ENCODE peak calls at places on chromosomes 2 and 18, in four cellular contexts. E, K, U and Z are unnamed samples.

GRCh38 chr2:161412346-161412745 is 3.8 kb upstream of the TBR1 start:
- DNase-seq in K (peak; percentile 67), U (peak; percentile 5), E (no peak), Z (no peak)

GRCh38 chr18:43650423-43650822 is 373.1 kb upstream of the SYT4 start:
- DNase-seq in E (no peak), K (no peak), U (no peak), Z (no peak)

GRCh38 chr18:22591231-22591630 is 173.5 kb upstream of the CTAGE1 start:
- DNase-seq in K (peak; percentile 95), U (no peak), E (no peak), Z (no peak)

GRCh38 chr18:38966846-38967245 is 1401.2 kb upstream of the CELF4 start:
- DNase-seq in E (no peak), U (no peak), K (no peak), Z (no peak)

GRCh38 chr2:213252206-213252605 is 32.1 kb upstream of the SPAG16 start:
- DNase-seq in K (no peak), U (no peak), E (no peak), Z (no peak)

GRCh38 chr2:233419626-233420431 is 65.5 kb downstream of the DGKD start:
- DNase-seq in U (no peak), E (no peak), K (peak; percentile 26), Z (no peak)

GRCh38 chr2:158718196-158718585 is 76.9 kb upstream of the DAPL1 start:
- DNase-seq in E (no peak), K (no peak), U (no peak), Z (no peak)

GRCh38 chr2:165044505-165045303 is 89.4 kb upstream of the SLC38A11 start:
- DNase-seq in E (no peak), K (no peak), U (no peak), Z (no peak)

GRCh38 chr2:218070587-218070986 is 1.5 kb downstream of the RUFY4 start:
- DNase-seq in U (no peak), K (no peak), E (no peak), Z (no peak)